ENCODE peak calls at places on chromosomes 16 and 17, in four cellular contexts. G is CD8-positive, alpha-beta T cell; H is EL; D is NCI-H460. Z is an unnamed sample.
A peak's percentile ranks its signal among the peaks of the same experiment; 100 is the strongest.

GRCh38 chr17:47686661-47687327 is 7.2 kb upstream of the TBKBP1 start:
- DNase-seq in D (no peak), G (no peak), H (peak; percentile 53), Z (no peak)

GRCh38 chr17:9408381-9408780 is 167.2 kb downstream of the STX8 start:
- DNase-seq in H (peak; percentile 22), D (no peak), G (no peak), Z (no peak)

GRCh38 chr17:76643553-76644148 is at the start of gene ST6GALNAC1:
- DNase-seq in G (no peak), H (no peak), D (no peak), Z (peak; percentile 36)

GRCh38 chr17:43578699-43579569 is 32.8 kb upstream of the ETV4 start:
- DNase-seq in D (no peak), H (peak; percentile 92), G (peak; percentile 50), Z (peak; percentile 18)

GRCh38 chr17:64002658-64003525 is 4.7 kb downstream of the PRR29 start:
- DNase-seq in D (no peak), G (no peak), H (no peak), Z (no peak)

GRCh38 chr16:83100679-83101078 is 473.9 kb downstream of the CDH13 start:
- DNase-seq in G (no peak), D (no peak), H (peak; percentile 34), Z (no peak)

GRCh38 chr16:54928421-54929089 is 2.1 kb upstream of the IRX5 start:
- DNase-seq in D (no peak), H (peak; percentile 73), G (no peak), Z (no peak)

GRCh38 chr16:2532494-2533141 is 1.4 kb upstream of the CEMP1 start:
- DNase-seq in D (no peak), G (peak; percentile 75), H (peak; percentile 45), Z (peak; percentile 50)

GRCh38 chr17:14428640-14429029 is 127.8 kb downstream of the HS3ST3B1 start:
- DNase-seq in H (no peak), G (peak; percentile 61), D (no peak), Z (peak; percentile 13)

Z was measured in activated effector memory CD4-positive, alpha-beta T cell treated with Interleukin-2 at 50 U/mL for 16 hours.